ENCODE peak calls at places on chromosomes 13 and 19, in nine cellular contexts. One of them, this sample, is unnamed. For H3K27me3, the result is how much of the 10 kb centered on the place peaks cover.

GRCh38 chr13:75170321-75170720 is 311.6 kb downstream of the TBC1D4 start:
- DNase-seq in endothelial cell of umbilical vein: peak
- DNase-seq in mammary epithelial cell: no peak
- DNase-seq in fibroblast of lung: no peak
- DNase-seq in PC-3: no peak
- DNase-seq in HepG2: no peak
- DNase-seq in DND-41: no peak
- DNase-seq in hepatocyte: no peak
- DNase-seq in astrocyte: no peak
- DNase-seq in this sample: no peak

GRCh38 chr19:46603752-46604241 is 2.7 kb downstream of the CALM3 start:
- DNase-seq in DND-41: no peak
- DNase-seq in mammary epithelial cell: no peak
- DNase-seq in hepatocyte: peak
- DNase-seq in endothelial cell of umbilical vein: no peak
- DNase-seq in HepG2: no peak
- DNase-seq in fibroblast of lung: no peak
- DNase-seq in PC-3: no peak
- DNase-seq in astrocyte: no peak
- DNase-seq in this sample: no peak

GRCh38 chr13:105464249-105464648 is 1071.2 kb downstream of the EFNB2 start:
- DNase-seq in DND-41: no peak
- DNase-seq in HepG2: no peak
- DNase-seq in astrocyte: peak
- DNase-seq in hepatocyte: no peak
- DNase-seq in mammary epithelial cell: peak
- DNase-seq in fibroblast of lung: no peak
- DNase-seq in endothelial cell of umbilical vein: no peak
- DNase-seq in PC-3: no peak
- DNase-seq in this sample: no peak

GRCh38 chr13:32031025-32031814 is at the start of gene FRY:
- DNase-seq in mammary epithelial cell: peak
- DNase-seq in PC-3: peak
- DNase-seq in astrocyte: peak
- DNase-seq in endothelial cell of umbilical vein: peak
- DNase-seq in hepatocyte: peak
- DNase-seq in fibroblast of lung: peak
- DNase-seq in HepG2: peak
- DNase-seq in DND-41: peak
- DNase-seq in this sample: no peak

GRCh38 chr19:17311455-17312248 is 2.3 kb downstream of the DDA1 start:
- DNase-seq in hepatocyte: peak
- DNase-seq in astrocyte: peak
- DNase-seq in PC-3: peak
- DNase-seq in fibroblast of lung: no peak
- DNase-seq in DND-41: no peak
- DNase-seq in mammary epithelial cell: peak
- DNase-seq in endothelial cell of umbilical vein: no peak
- DNase-seq in HepG2: peak
- DNase-seq in this sample: no peak

GRCh38 chr19:50705422-50706019 is 14.1 kb downstream of the SHANK1 start:
- DNase-seq in DND-41: peak
- DNase-seq in fibroblast of lung: peak
- DNase-seq in astrocyte: no peak
- DNase-seq in PC-3: peak
- DNase-seq in mammary epithelial cell: peak
- DNase-seq in endothelial cell of umbilical vein: peak
- DNase-seq in HepG2: peak
- DNase-seq in hepatocyte: peak
- DNase-seq in this sample: no peak

GRCh38 chr13:91355099-91355825 is 7.8 kb downstream of the MIR17HG start:
- DNase-seq in mammary epithelial cell: no peak
- DNase-seq in hepatocyte: no peak
- DNase-seq in endothelial cell of umbilical vein: no peak
- DNase-seq in astrocyte: no peak
- DNase-seq in fibroblast of lung: no peak
- DNase-seq in HepG2: no peak
- DNase-seq in PC-3: no peak
- DNase-seq in DND-41: no peak
- DNase-seq in this sample: no peak

GRCh38 chr13:29595380-29596063 is at the start of gene SLC7A1:
- DNase-seq in fibroblast of lung: peak
- DNase-seq in mammary epithelial cell: peak
- DNase-seq in HepG2: peak
- DNase-seq in hepatocyte: peak
- DNase-seq in endothelial cell of umbilical vein: peak
- DNase-seq in astrocyte: peak
- DNase-seq in DND-41: peak
- DNase-seq in PC-3: peak
- DNase-seq in this sample: no peak

GRCh38 chr13:45219123-45219891 is 18.5 kb upstream of the KCTD4 start:
- DNase-seq in DND-41: no peak
- DNase-seq in hepatocyte: peak
- DNase-seq in PC-3: peak
- DNase-seq in endothelial cell of umbilical vein: peak
- DNase-seq in mammary epithelial cell: no peak
- DNase-seq in HepG2: peak
- DNase-seq in fibroblast of lung: no peak
- DNase-seq in astrocyte: no peak
- DNase-seq in this sample: no peak

GRCh38 chr13:20991741-20992520 is 69.5 kb downstream of the LATS2 start:
- DNase-seq in endothelial cell of umbilical vein: no peak
- DNase-seq in fibroblast of lung: no peak
- DNase-seq in HepG2: no peak
- DNase-seq in astrocyte: no peak
- DNase-seq in hepatocyte: no peak
- DNase-seq in mammary epithelial cell: no peak
- DNase-seq in PC-3: no peak
- DNase-seq in DND-41: no peak
- DNase-seq in this sample: no peak

GRCh38 chr13:80705371-80706163 is 364.6 kb upstream of the SPRY2 start:
- DNase-seq in endothelial cell of umbilical vein: no peak
- DNase-seq in astrocyte: no peak
- DNase-seq in HepG2: no peak
- DNase-seq in PC-3: no peak
- DNase-seq in hepatocyte: no peak
- DNase-seq in DND-41: no peak
- DNase-seq in mammary epithelial cell: no peak
- DNase-seq in fibroblast of lung: no peak
- DNase-seq in this sample: no peak

GRCh38 chr13:76703621-76704020 is 182.6 kb downstream of the KCTD12 start:
- DNase-seq in astrocyte: no peak
- DNase-seq in fibroblast of lung: no peak
- DNase-seq in DND-41: no peak
- DNase-seq in endothelial cell of umbilical vein: peak
- DNase-seq in mammary epithelial cell: no peak
- DNase-seq in hepatocyte: no peak
- DNase-seq in HepG2: no peak
- DNase-seq in PC-3: no peak
- DNase-seq in this sample: no peak

DNA sequence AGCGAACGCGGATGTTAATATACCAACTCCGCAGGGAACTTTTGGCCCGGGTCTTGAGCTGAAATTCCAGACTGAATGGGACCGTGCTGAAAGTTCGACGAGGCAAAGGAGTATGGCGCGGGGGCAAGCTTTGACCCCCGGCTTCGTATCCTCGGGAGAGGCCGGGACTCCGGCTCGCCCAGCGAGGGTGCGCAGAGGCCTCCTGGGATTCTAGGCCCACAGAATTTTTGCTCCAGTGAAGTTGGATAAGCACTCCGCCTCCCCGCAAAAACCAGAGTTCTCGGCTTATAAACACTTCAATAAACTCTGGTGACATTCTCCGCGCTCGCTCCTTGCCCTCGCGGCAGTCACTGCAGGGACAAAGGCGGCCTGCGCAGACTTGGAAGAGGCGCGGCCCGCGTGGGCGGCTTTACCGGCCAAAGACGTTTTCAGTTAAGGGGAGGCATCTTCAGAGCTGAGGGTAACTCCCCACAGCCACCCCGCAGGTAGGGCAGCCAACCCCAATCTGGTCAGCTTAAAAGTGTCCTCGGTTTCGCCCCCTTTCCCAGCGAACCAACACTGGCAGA is 112.6 kb downstream of the KCNRG start:
- DNase-seq in mammary epithelial cell: no peak
- DNase-seq in DND-41: no peak
- DNase-seq in HepG2: no peak
- DNase-seq in endothelial cell of umbilical vein: no peak
- DNase-seq in fibroblast of lung: no peak
- DNase-seq in hepatocyte: peak
- DNase-seq in PC-3: no peak
- DNase-seq in astrocyte: no peak
- DNase-seq in this sample: no peak
- H3K27me3 ChIP-seq in mammary epithelial cell: under half
- H3K27me3 ChIP-seq in DND-41: under half
- H3K27me3 ChIP-seq in HepG2: under half
- H3K27me3 ChIP-seq in endothelial cell of umbilical vein: under half
- H3K27me3 ChIP-seq in fibroblast of lung: under half
- H3K27me3 ChIP-seq in hepatocyte: half or more
- H3K27me3 ChIP-seq in PC-3: under half
- H3K27me3 ChIP-seq in astrocyte: under half
- H3K27me3 ChIP-seq in this sample: half or more

GRCh38 chr19:40811478-40812341 is 12.7 kb downstream of the EGLN2 start:
- DNase-seq in endothelial cell of umbilical vein: no peak
- DNase-seq in HepG2: no peak
- DNase-seq in hepatocyte: peak
- DNase-seq in fibroblast of lung: no peak
- DNase-seq in DND-41: no peak
- DNase-seq in astrocyte: no peak
- DNase-seq in PC-3: no peak
- DNase-seq in mammary epithelial cell: no peak
- DNase-seq in this sample: no peak
- TF ChIP-seq CTCF in endothelial cell of umbilical vein: no peak
- TF ChIP-seq CTCF in HepG2: no peak
- TF ChIP-seq CTCF in hepatocyte: peak
- TF ChIP-seq CTCF in fibroblast of lung: no peak
- TF ChIP-seq CTCF in DND-41: no peak
- TF ChIP-seq CTCF in astrocyte: no peak
- TF ChIP-seq CTCF in PC-3: no peak
- TF ChIP-seq CTCF in mammary epithelial cell: no peak
- TF ChIP-seq CTCF in this sample: no peak

DNA sequence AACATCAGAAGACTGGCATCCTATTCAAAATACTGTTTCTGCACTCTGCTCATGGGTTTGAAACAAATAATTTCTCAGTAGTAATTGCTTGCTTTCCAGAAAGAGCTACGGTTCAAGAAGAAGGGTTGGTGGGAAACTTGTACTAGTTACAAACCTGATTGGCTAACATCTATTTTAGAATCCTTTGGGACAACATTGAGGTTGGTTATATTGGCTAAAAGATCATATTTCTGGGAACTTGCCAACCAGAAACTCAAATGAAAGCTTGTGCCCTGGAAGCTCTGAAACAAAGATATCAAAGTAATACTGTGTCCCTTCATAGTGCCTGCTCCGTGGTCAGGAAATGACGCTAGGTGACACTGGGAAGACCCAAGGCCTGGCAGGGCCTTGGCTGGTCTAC is 141.7 kb downstream of the LACC1 start:
- DNase-seq in HepG2: no peak
- DNase-seq in astrocyte: no peak
- DNase-seq in PC-3: peak
- DNase-seq in mammary epithelial cell: no peak
- DNase-seq in DND-41: no peak
- DNase-seq in fibroblast of lung: no peak
- DNase-seq in hepatocyte: no peak
- DNase-seq in endothelial cell of umbilical vein: no peak
- DNase-seq in this sample: no peak
- TF ChIP-seq EZH2 in HepG2: no peak
- TF ChIP-seq EZH2 in astrocyte: no peak
- TF ChIP-seq EZH2 in PC-3: no peak
- TF ChIP-seq EZH2 in mammary epithelial cell: no peak
- TF ChIP-seq EZH2 in DND-41: no peak
- TF ChIP-seq EZH2 in fibroblast of lung: no peak
- TF ChIP-seq EZH2 in hepatocyte: no peak
- TF ChIP-seq EZH2 in endothelial cell of umbilical vein: no peak
- TF ChIP-seq EZH2 in this sample: no peak

GRCh38 chr13:113041293-113041690 is 64.3 kb upstream of the F7 start:
- DNase-seq in DND-41: no peak
- DNase-seq in mammary epithelial cell: no peak
- DNase-seq in fibroblast of lung: no peak
- DNase-seq in HepG2: no peak
- DNase-seq in hepatocyte: no peak
- DNase-seq in astrocyte: no peak
- DNase-seq in endothelial cell of umbilical vein: no peak
- DNase-seq in PC-3: no peak
- DNase-seq in this sample: no peak
- H3K27me3 ChIP-seq in DND-41: under half
- H3K27me3 ChIP-seq in mammary epithelial cell: under half
- H3K27me3 ChIP-seq in fibroblast of lung: under half
- H3K27me3 ChIP-seq in HepG2: under half
- H3K27me3 ChIP-seq in hepatocyte: under half
- H3K27me3 ChIP-seq in astrocyte: under half
- H3K27me3 ChIP-seq in endothelial cell of umbilical vein: under half
- H3K27me3 ChIP-seq in PC-3: under half
- H3K27me3 ChIP-seq in this sample: under half

GRCh38 chr19:34330116-34330515 is 34.9 kb upstream of the GPI start:
- DNase-seq in endothelial cell of umbilical vein: no peak
- DNase-seq in fibroblast of lung: no peak
- DNase-seq in mammary epithelial cell: no peak
- DNase-seq in PC-3: no peak
- DNase-seq in astrocyte: no peak
- DNase-seq in hepatocyte: no peak
- DNase-seq in HepG2: no peak
- DNase-seq in DND-41: no peak
- DNase-seq in this sample: no peak
- TF ChIP-seq CTCF in endothelial cell of umbilical vein: no peak
- TF ChIP-seq CTCF in fibroblast of lung: no peak
- TF ChIP-seq CTCF in mammary epithelial cell: no peak
- TF ChIP-seq CTCF in PC-3: no peak
- TF ChIP-seq CTCF in astrocyte: no peak
- TF ChIP-seq CTCF in hepatocyte: no peak
- TF ChIP-seq CTCF in HepG2: no peak
- TF ChIP-seq CTCF in DND-41: no peak
- TF ChIP-seq CTCF in this sample: no peak

This sample was measured in keratinocyte.